ENCODE peak calls at places on chromosomes 3 and 15, in eight cellular contexts. One of them, this sample, is unnamed.

GRCh38 chr15:79736435-79737000 is 160.3 kb downstream of the MTHFS start:
- DNase-seq in heart left ventricle: no peak
- DNase-seq in upper lobe of right lung: no peak
- DNase-seq in GM06990: no peak
- DNase-seq in testis: no peak
- DNase-seq in colonic mucosa: no peak
- DNase-seq in BE2C: peak; percentile 18
- DNase-seq in BJ: no peak
- DNase-seq in this sample: no peak

GRCh38 chr3:37056826-37057225 is 63.5 kb downstream of the MLH1 start:
- DNase-seq in colonic mucosa: no peak
- DNase-seq in BE2C: no peak
- DNase-seq in BJ: no peak
- DNase-seq in GM06990: no peak
- DNase-seq in testis: no peak
- DNase-seq in upper lobe of right lung: no peak
- DNase-seq in heart left ventricle: no peak
- DNase-seq in this sample: no peak

GRCh38 chr3:76940181-76940770 is 99.6 kb upstream of the ROBO2 start:
- DNase-seq in BJ: no peak
- DNase-seq in heart left ventricle: no peak
- DNase-seq in GM06990: no peak
- DNase-seq in BE2C: no peak
- DNase-seq in colonic mucosa: no peak
- DNase-seq in testis: no peak
- DNase-seq in upper lobe of right lung: no peak
- DNase-seq in this sample: no peak

GRCh38 chr3:129619726-129620162 is 13.3 kb upstream of the PLXND1 start:
- DNase-seq in colonic mucosa: no peak
- DNase-seq in BE2C: no peak
- DNase-seq in GM06990: no peak
- DNase-seq in BJ: no peak
- DNase-seq in upper lobe of right lung: peak; percentile 60
- DNase-seq in testis: no peak
- DNase-seq in heart left ventricle: peak; percentile 23
- DNase-seq in this sample: no peak

GRCh38 chr15:97525809-97526208 is 434.7 kb upstream of the ARRDC4 start:
- DNase-seq in upper lobe of right lung: no peak
- DNase-seq in GM06990: no peak
- DNase-seq in colonic mucosa: no peak
- DNase-seq in BJ: no peak
- DNase-seq in BE2C: no peak
- DNase-seq in testis: no peak
- DNase-seq in heart left ventricle: no peak
- DNase-seq in this sample: no peak

GRCh38 chr15:26901036-26901435 is 34.2 kb downstream of the GABRA5 start:
- DNase-seq in heart left ventricle: no peak
- DNase-seq in colonic mucosa: no peak
- DNase-seq in GM06990: no peak
- DNase-seq in BJ: no peak
- DNase-seq in testis: no peak
- DNase-seq in upper lobe of right lung: no peak
- DNase-seq in BE2C: no peak
- DNase-seq in this sample: no peak

GRCh38 chr3:77298405-77298804 is 258.5 kb downstream of the ROBO2 start:
- DNase-seq in upper lobe of right lung: no peak
- DNase-seq in testis: no peak
- DNase-seq in BE2C: no peak
- DNase-seq in heart left ventricle: no peak
- DNase-seq in BJ: no peak
- DNase-seq in GM06990: no peak
- DNase-seq in colonic mucosa: no peak
- DNase-seq in this sample: no peak

GRCh38 chr15:42919308-42919707 is 1.3 kb downstream of the TTBK2 start:
- DNase-seq in BJ: no peak
- DNase-seq in heart left ventricle: no peak
- DNase-seq in BE2C: no peak
- DNase-seq in GM06990: no peak
- DNase-seq in testis: no peak
- DNase-seq in colonic mucosa: no peak
- DNase-seq in upper lobe of right lung: no peak
- DNase-seq in this sample: no peak

GRCh38 chr15:53830707-53831386 is 71.4 kb upstream of the WDR72 start:
- DNase-seq in upper lobe of right lung: no peak
- DNase-seq in heart left ventricle: no peak
- DNase-seq in BJ: no peak
- DNase-seq in BE2C: peak; percentile 22
- DNase-seq in testis: no peak
- DNase-seq in GM06990: no peak
- DNase-seq in colonic mucosa: peak; percentile 54
- DNase-seq in this sample: no peak

GRCh38 chr15:101033801-101034200 is 114.6 kb downstream of the LRRK1 start:
- DNase-seq in heart left ventricle: no peak
- DNase-seq in colonic mucosa: no peak
- DNase-seq in BE2C: no peak
- DNase-seq in upper lobe of right lung: no peak
- DNase-seq in testis: no peak
- DNase-seq in BJ: no peak
- DNase-seq in GM06990: no peak
- DNase-seq in this sample: no peak

GRCh38 chr3:38039101-38039898 is at the start of gene DLEC1:
- DNase-seq in BE2C: peak; percentile 22
- DNase-seq in GM06990: peak; percentile 76
- DNase-seq in colonic mucosa: peak; percentile 86
- DNase-seq in BJ: no peak
- DNase-seq in upper lobe of right lung: peak; percentile 88
- DNase-seq in heart left ventricle: peak; percentile 75
- DNase-seq in testis: peak; percentile 90
- DNase-seq in this sample: peak; percentile 14

GRCh38 chr3:31240466-31240865 is 292.3 kb upstream of the STT3B start:
- DNase-seq in testis: no peak
- DNase-seq in upper lobe of right lung: no peak
- DNase-seq in BE2C: no peak
- DNase-seq in heart left ventricle: no peak
- DNase-seq in BJ: no peak
- DNase-seq in colonic mucosa: no peak
- DNase-seq in GM06990: no peak
- DNase-seq in this sample: no peak

GRCh38 chr15:96321422-96322391 is 8.8 kb upstream of the NR2F2 start:
- DNase-seq in testis: no peak
- DNase-seq in colonic mucosa: peak; percentile 19
- DNase-seq in BE2C: no peak
- DNase-seq in upper lobe of right lung: peak; percentile 67
- DNase-seq in GM06990: no peak
- DNase-seq in BJ: no peak
- DNase-seq in heart left ventricle: peak; percentile 34
- DNase-seq in this sample: no peak

GRCh38 chr15:60135961-60136360 is 131.8 kb downstream of the FOXB1 start:
- DNase-seq in colonic mucosa: no peak
- DNase-seq in GM06990: no peak
- DNase-seq in BJ: no peak
- DNase-seq in testis: no peak
- DNase-seq in BE2C: no peak
- DNase-seq in upper lobe of right lung: no peak
- DNase-seq in heart left ventricle: no peak
- DNase-seq in this sample: no peak

GRCh38 chr3:143601738-143602480 is 246.4 kb downstream of the SLC9A9 start:
- DNase-seq in BJ: no peak
- DNase-seq in GM06990: no peak
- DNase-seq in upper lobe of right lung: no peak
- DNase-seq in BE2C: no peak
- DNase-seq in heart left ventricle: peak; percentile 39
- DNase-seq in testis: no peak
- DNase-seq in colonic mucosa: no peak
- DNase-seq in this sample: no peak

GRCh38 chr3:198081421-198081844 is 121.4 kb downstream of the LMLN start:
- DNase-seq in BE2C: no peak
- DNase-seq in colonic mucosa: no peak
- DNase-seq in upper lobe of right lung: no peak
- DNase-seq in testis: no peak
- DNase-seq in heart left ventricle: no peak
- DNase-seq in BJ: no peak
- DNase-seq in GM06990: no peak
- DNase-seq in this sample: no peak

GRCh38 chr3:16890605-16891333 is 6.0 kb downstream of the PLCL2 start:
- DNase-seq in heart left ventricle: no peak
- DNase-seq in BJ: no peak
- DNase-seq in testis: no peak
- DNase-seq in GM06990: no peak
- DNase-seq in BE2C: peak; percentile 26
- DNase-seq in upper lobe of right lung: no peak
- DNase-seq in colonic mucosa: no peak
- DNase-seq in this sample: no peak

GRCh38 chr15:70424937-70425411 is 327.3 kb upstream of the TLE3 start:
- DNase-seq in testis: no peak
- DNase-seq in BE2C: no peak
- DNase-seq in heart left ventricle: no peak
- DNase-seq in upper lobe of right lung: no peak
- DNase-seq in GM06990: no peak
- DNase-seq in colonic mucosa: no peak
- DNase-seq in BJ: no peak
- DNase-seq in this sample: no peak
- H3K27me3 ChIP-seq in testis: no peaks in the 10 kb centered on the region
- H3K27me3 ChIP-seq in BE2C: no peaks in the 10 kb centered on the region
- H3K27me3 ChIP-seq in heart left ventricle: peaks cover 8% of the 10 kb centered on the region
- H3K27me3 ChIP-seq in upper lobe of right lung: no peaks in the 10 kb centered on the region
- H3K27me3 ChIP-seq in GM06990: peaks cover 1% of the 10 kb centered on the region
- H3K27me3 ChIP-seq in colonic mucosa: no peaks in the 10 kb centered on the region
- H3K27me3 ChIP-seq in BJ: peaks cover 10% of the 10 kb centered on the region
- H3K27me3 ChIP-seq in this sample: no peaks in the 10 kb centered on the region

GRCh38 chr15:67821784-67822451 is 3.4 kb upstream of the SKOR1 start:
- DNase-seq in colonic mucosa: no peak
- DNase-seq in upper lobe of right lung: no peak
- DNase-seq in heart left ventricle: no peak
- DNase-seq in testis: no peak
- DNase-seq in BE2C: no peak
- DNase-seq in BJ: no peak
- DNase-seq in GM06990: no peak
- DNase-seq in this sample: no peak
- H3K27me3 ChIP-seq in colonic mucosa: peaks cover 75% of the 10 kb centered on the region
- H3K27me3 ChIP-seq in upper lobe of right lung: peaks cover 79% of the 10 kb centered on the region
- H3K27me3 ChIP-seq in heart left ventricle: peaks cover 95% of the 10 kb centered on the region
- H3K27me3 ChIP-seq in testis: no peaks in the 10 kb centered on the region
- H3K27me3 ChIP-seq in BE2C: peaks cover 93% of the 10 kb centered on the region
- H3K27me3 ChIP-seq in BJ: peaks cover 76% of the 10 kb centered on the region
- H3K27me3 ChIP-seq in GM06990: peaks cover 16% of the 10 kb centered on the region
- H3K27me3 ChIP-seq in this sample: peaks cover 44% of the 10 kb centered on the region

GRCh38 chr3:133996996-133997395 is 32.7 kb downstream of the SLCO2A1 start:
- DNase-seq in GM06990: no peak
- DNase-seq in BE2C: no peak
- DNase-seq in heart left ventricle: no peak
- DNase-seq in BJ: no peak
- DNase-seq in upper lobe of right lung: no peak
- DNase-seq in colonic mucosa: no peak
- DNase-seq in testis: no peak
- DNase-seq in this sample: no peak
- H3K27me3 ChIP-seq in GM06990: peaks cover 2% of the 10 kb centered on the region
- H3K27me3 ChIP-seq in BE2C: no peaks in the 10 kb centered on the region
- H3K27me3 ChIP-seq in heart left ventricle: peaks cover 4% of the 10 kb centered on the region
- H3K27me3 ChIP-seq in BJ: no peaks in the 10 kb centered on the region
- H3K27me3 ChIP-seq in upper lobe of right lung: no peaks in the 10 kb centered on the region
- H3K27me3 ChIP-seq in colonic mucosa: no peaks in the 10 kb centered on the region
- H3K27me3 ChIP-seq in testis: no peaks in the 10 kb centered on the region
- H3K27me3 ChIP-seq in this sample: no peaks in the 10 kb centered on the region

GRCh38 chr15:66025972-66026371 is 156.7 kb downstream of the RAB11A start:
- DNase-seq in colonic mucosa: no peak
- DNase-seq in heart left ventricle: no peak
- DNase-seq in upper lobe of right lung: no peak
- DNase-seq in testis: no peak
- DNase-seq in GM06990: no peak
- DNase-seq in BJ: no peak
- DNase-seq in BE2C: no peak
- DNase-seq in this sample: no peak

GRCh38 chr15:66021801-66022525 is 152.7 kb downstream of the RAB11A start:
- DNase-seq in BE2C: no peak
- DNase-seq in heart left ventricle: no peak
- DNase-seq in colonic mucosa: no peak
- DNase-seq in upper lobe of right lung: no peak
- DNase-seq in testis: no peak
- DNase-seq in BJ: no peak
- DNase-seq in GM06990: no peak
- DNase-seq in this sample: no peak

GRCh38 chr15:66024998-66025397 is 155.7 kb downstream of the RAB11A start:
- DNase-seq in testis: no peak
- DNase-seq in BJ: no peak
- DNase-seq in BE2C: peak; percentile 54
- DNase-seq in upper lobe of right lung: no peak
- DNase-seq in GM06990: no peak
- DNase-seq in heart left ventricle: no peak
- DNase-seq in colonic mucosa: no peak
- DNase-seq in this sample: no peak

GRCh38 chr15:66024116-66024515 is 154.8 kb downstream of the RAB11A start:
- DNase-seq in GM06990: no peak
- DNase-seq in BE2C: no peak
- DNase-seq in testis: no peak
- DNase-seq in heart left ventricle: no peak
- DNase-seq in upper lobe of right lung: no peak
- DNase-seq in BJ: no peak
- DNase-seq in colonic mucosa: no peak
- DNase-seq in this sample: no peak

GRCh38 chr15:66023322-66023972 is 154.2 kb downstream of the RAB11A start:
- DNase-seq in colonic mucosa: no peak
- DNase-seq in BE2C: no peak
- DNase-seq in testis: no peak
- DNase-seq in GM06990: no peak
- DNase-seq in BJ: no peak
- DNase-seq in upper lobe of right lung: no peak
- DNase-seq in heart left ventricle: no peak
- DNase-seq in this sample: no peak
- H3K27me3 ChIP-seq in colonic mucosa: no peaks in the 10 kb centered on the region
- H3K27me3 ChIP-seq in BE2C: no peaks in the 10 kb centered on the region
- H3K27me3 ChIP-seq in testis: no peaks in the 10 kb centered on the region
- H3K27me3 ChIP-seq in GM06990: no peaks in the 10 kb centered on the region
- H3K27me3 ChIP-seq in BJ: peaks cover 16% of the 10 kb centered on the region
- H3K27me3 ChIP-seq in upper lobe of right lung: no peaks in the 10 kb centered on the region
- H3K27me3 ChIP-seq in heart left ventricle: peaks cover 8% of the 10 kb centered on the region
- H3K27me3 ChIP-seq in this sample: no peaks in the 10 kb centered on the region

DNA sequence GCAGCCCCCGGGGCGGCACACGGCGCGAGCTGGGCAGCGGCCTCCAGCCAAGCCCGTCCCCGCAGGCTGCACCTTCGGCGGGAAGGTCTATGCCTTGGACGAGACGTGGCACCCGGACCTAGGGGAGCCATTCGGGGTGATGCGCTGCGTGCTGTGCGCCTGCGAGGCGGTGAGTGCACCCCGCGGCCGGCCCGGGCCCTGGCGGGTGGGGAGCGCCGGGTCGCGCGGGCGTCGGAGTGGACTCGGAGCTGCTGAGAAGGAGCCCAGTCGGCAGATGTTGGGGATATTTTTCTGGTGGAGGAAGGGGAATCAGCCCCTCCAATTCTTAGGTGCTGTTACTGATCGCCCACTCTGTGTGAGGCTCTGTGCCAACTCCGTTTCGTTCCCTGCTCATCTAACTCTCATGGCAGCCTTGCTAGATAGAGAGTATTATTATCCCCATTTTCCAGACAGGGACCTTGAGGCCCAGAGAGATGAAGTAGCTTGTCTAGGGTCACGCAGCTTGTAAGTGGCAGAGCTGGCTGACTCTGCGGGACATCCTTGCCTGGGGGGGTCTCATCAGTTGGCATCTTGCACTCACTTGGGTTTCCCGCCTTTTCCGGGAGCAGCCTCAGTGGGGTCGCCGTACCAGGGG is 890 bp downstream of the CHRD start:
- DNase-seq in GM06990: no peak
- DNase-seq in BJ: no peak
- DNase-seq in BE2C: no peak
- DNase-seq in colonic mucosa: no peak
- DNase-seq in heart left ventricle: no peak
- DNase-seq in upper lobe of right lung: no peak
- DNase-seq in testis: no peak
- DNase-seq in this sample: no peak
- H3K27me3 ChIP-seq in GM06990: peaks cover 3% of the 10 kb centered on the region
- H3K27me3 ChIP-seq in BJ: peaks cover 19% of the 10 kb centered on the region
- H3K27me3 ChIP-seq in BE2C: peaks cover 60% of the 10 kb centered on the region
- H3K27me3 ChIP-seq in colonic mucosa: peaks cover 30% of the 10 kb centered on the region
- H3K27me3 ChIP-seq in heart left ventricle: peaks cover 58% of the 10 kb centered on the region
- H3K27me3 ChIP-seq in upper lobe of right lung: peaks cover 25% of the 10 kb centered on the region
- H3K27me3 ChIP-seq in testis: no peaks in the 10 kb centered on the region
- H3K27me3 ChIP-seq in this sample: peaks cover 87% of the 10 kb centered on the region

This sample was measured in esophagus squamous epithelium.